ENCODE peak calls at places on chromosome 10, in six cellular contexts. U, P, C, L, R and S are unnamed samples.

GRCh38 chr10:62341419-62341818 is 32.8 kb upstream of the ZNF365 start:
- DNase-seq in L (no peak), R (no peak), C (no peak), P (no peak), U (no peak), S (no peak)

GRCh38 chr10:110399163-110400094 is 94.7 kb upstream of the SMNDC1 start:
- DNase-seq in R (no peak), U (no peak), P (no peak), C (no peak), L (no peak), S (no peak)

GRCh38 chr10:6918305-6918704 is 338.2 kb upstream of the PRKCQ start:
- DNase-seq in U (peak; percentile 86), L (no peak), C (peak; percentile 33), R (no peak), P (peak; percentile 85), S (no peak)

GRCh38 chr10:59958882-59959281 is 52.5 kb upstream of the CCDC6 start:
- DNase-seq in C (no peak), P (no peak), L (no peak), U (no peak), R (no peak), S (no peak)

GRCh38 chr10:72322280-72323058 is 32.2 kb downstream of the DNAJB12 start:
- DNase-seq in P (peak; percentile 60), R (no peak), C (no peak), L (no peak), U (peak; percentile 54), S (no peak)

GRCh38 chr10:10804998-10805737 is 212.5 kb upstream of the CELF2 start:
- DNase-seq in P (no peak), C (no peak), R (no peak), L (no peak), U (no peak), S (no peak)

GRCh38 chr10:79184141-79184625 is 115.4 kb downstream of the ZMIZ1 start:
- DNase-seq in R (no peak), L (no peak), P (no peak), U (no peak), C (no peak), S (no peak)

GRCh38 chr10:36324831-36325230 is 682.7 kb upstream of the FZD8 start:
- DNase-seq in C (no peak), L (no peak), U (no peak), P (no peak), R (no peak), S (no peak)

GRCh38 chr10:67837519-67838314 is at the start of gene DNAJC12:
- DNase-seq in P (no peak), R (no peak), L (no peak), U (no peak), C (peak; percentile 74), S (peak; percentile 21)

GRCh38 chr10:119408072-119408471 is 134.4 kb downstream of the RGS10 start:
- DNase-seq in P (no peak), U (no peak), R (no peak), C (no peak), L (no peak), S (no peak)

GRCh38 chr10:22343761-22344160 is 1.5 kb upstream of the SPAG6 start:
- DNase-seq in L (no peak), P (no peak), C (no peak), U (no peak), R (no peak), S (no peak)